ENCODE peak calls at places on chromosomes 1 and 21, in four cellular contexts. One of them, this sample, is unnamed.

GRCh38 chr1:226355679-226356583 is 47.0 kb upstream of the LIN9 start:
- DNase-seq in PC-9: no peak
- DNase-seq in astrocyte: no peak
- DNase-seq in PC-3: no peak
- DNase-seq in this sample: no peak

GRCh38 chr21:40255665-40256064 is 388.4 kb downstream of the PCP4 start:
- DNase-seq in PC-9: no peak
- DNase-seq in astrocyte: no peak
- DNase-seq in PC-3: no peak
- DNase-seq in this sample: no peak

GRCh38 chr1:50873458-50874187 is 86.4 kb downstream of the FAF1 start:
- DNase-seq in PC-9: peak; percentile 49
- DNase-seq in astrocyte: peak; percentile 61
- DNase-seq in PC-3: peak; percentile 89
- DNase-seq in this sample: peak; percentile 31

GRCh38 chr1:46396429-46397398 is 2.6 kb downstream of the FAAH start:
- DNase-seq in PC-9: no peak
- DNase-seq in astrocyte: no peak
- DNase-seq in PC-3: no peak
- DNase-seq in this sample: no peak

GRCh38 chr1:230715510-230715909 is 1.6 kb upstream of the AGT start:
- DNase-seq in PC-9: no peak
- DNase-seq in astrocyte: no peak
- DNase-seq in PC-3: no peak
- DNase-seq in this sample: no peak

GRCh38 chr1:114227059-114227458 is 73.4 kb upstream of the SYT6 start:
- DNase-seq in PC-9: no peak
- DNase-seq in astrocyte: no peak
- DNase-seq in PC-3: no peak
- DNase-seq in this sample: no peak

GRCh38 chr1:172778461-172779455 is 119.9 kb downstream of the FASLG start:
- DNase-seq in PC-9: no peak
- DNase-seq in astrocyte: no peak
- DNase-seq in PC-3: peak; percentile 52
- DNase-seq in this sample: no peak

GRCh38 chr1:21174638-21175323 is 1.9 kb downstream of the EIF4G3 start:
- DNase-seq in PC-9: peak; percentile 64
- DNase-seq in astrocyte: peak; percentile 83
- DNase-seq in PC-3: peak; percentile 27
- DNase-seq in this sample: peak; percentile 57

GRCh38 chr1:118481091-118481490 is 296.1 kb upstream of the SPAG17 start:
- DNase-seq in PC-9: no peak
- DNase-seq in astrocyte: no peak
- DNase-seq in PC-3: peak; percentile 3
- DNase-seq in this sample: no peak

DNA sequence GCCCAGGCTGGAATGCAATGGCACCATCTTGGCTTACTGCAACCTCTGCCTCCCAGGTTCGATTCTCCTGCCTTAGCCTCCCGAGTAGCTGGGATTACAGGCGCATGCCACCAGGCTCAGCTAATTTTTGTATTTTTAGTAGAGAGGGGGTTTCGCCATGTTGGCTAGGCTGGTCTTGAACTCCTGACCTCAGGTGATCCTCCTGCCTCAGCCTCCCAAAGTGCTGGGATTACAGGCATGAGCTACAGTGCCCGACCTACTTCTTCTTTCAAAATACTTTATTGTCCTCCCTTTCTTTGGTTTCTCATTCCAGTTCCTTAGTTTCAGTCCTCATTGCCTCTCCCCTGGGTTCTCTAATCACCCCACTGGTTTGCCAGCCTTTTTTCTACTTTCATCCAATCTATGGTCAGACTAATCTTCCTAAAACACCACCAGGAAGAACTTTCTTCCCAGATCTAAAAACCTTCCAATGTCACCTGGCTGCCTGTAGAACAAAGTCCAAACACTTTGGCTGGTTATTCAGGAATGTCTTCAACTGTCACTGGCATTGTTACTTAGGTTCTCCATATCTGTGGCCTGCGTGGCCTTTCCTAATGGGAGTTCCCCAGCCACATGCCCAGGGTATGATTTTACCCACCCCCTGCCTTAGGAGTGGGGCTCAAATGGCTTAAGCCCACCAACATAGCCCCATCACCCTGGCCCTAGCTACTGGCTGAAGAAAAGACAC is 29.0 kb upstream of the SLC30A1 start:
- DNase-seq in PC-9: no peak
- DNase-seq in astrocyte: no peak
- DNase-seq in PC-3: no peak
- DNase-seq in this sample: no peak
- H3K27ac ChIP-seq in PC-9: no peak overlapping the region
- H3K27ac ChIP-seq in astrocyte: no peak overlapping the region
- H3K27ac ChIP-seq in PC-3: no peak overlapping the region
- H3K27ac ChIP-seq in this sample: no peak overlapping the region

GRCh38 chr1:189510827-189511226 is 966.8 kb downstream of the BRINP3 start:
- DNase-seq in PC-9: no peak
- DNase-seq in astrocyte: no peak
- DNase-seq in PC-3: no peak
- DNase-seq in this sample: no peak
- H3K4me2 ChIP-seq in PC-9: no peak overlapping the region
- H3K4me2 ChIP-seq in astrocyte: no peak overlapping the region
- H3K4me2 ChIP-seq in PC-3: no peak overlapping the region
- H3K4me2 ChIP-seq in this sample: no peak overlapping the region

GRCh38 chr21:44911066-44911383 is 9.7 kb downstream of the ITGB2 start:
- DNase-seq in PC-9: no peak
- DNase-seq in astrocyte: no peak
- DNase-seq in PC-3: no peak
- DNase-seq in this sample: no peak

GRCh38 chr21:44908496-44908895 is 12.2 kb downstream of the ITGB2 start:
- DNase-seq in PC-9: no peak
- DNase-seq in astrocyte: no peak
- DNase-seq in PC-3: no peak
- DNase-seq in this sample: no peak

GRCh38 chr21:44910229-44911065 is 10.3 kb downstream of the ITGB2 start:
- DNase-seq in PC-9: no peak
- DNase-seq in astrocyte: no peak
- DNase-seq in PC-3: no peak
- DNase-seq in this sample: no peak

GRCh38 chr21:44908908-44909307 is 11.8 kb downstream of the ITGB2 start:
- DNase-seq in PC-9: no peak
- DNase-seq in astrocyte: no peak
- DNase-seq in PC-3: no peak
- DNase-seq in this sample: no peak

DNA sequence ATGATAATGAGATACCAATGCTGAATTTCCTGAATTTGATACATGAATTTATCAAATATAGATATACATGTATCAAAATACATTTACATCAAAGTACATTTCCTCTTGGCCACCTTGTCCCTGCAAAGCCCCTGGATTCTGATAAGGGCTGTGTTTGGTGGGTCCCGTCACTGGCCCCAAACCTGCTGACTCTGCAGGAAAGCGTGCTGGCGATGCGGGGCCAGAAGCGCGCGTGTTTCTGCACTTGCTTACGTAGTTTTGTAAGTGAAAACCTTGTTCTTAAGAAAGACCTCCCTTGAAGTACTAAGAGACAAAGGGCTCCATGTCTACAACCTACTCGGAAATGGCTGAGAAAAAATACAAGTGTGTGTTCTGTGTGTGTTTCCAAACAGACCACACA is 11.0 kb downstream of the ITGB2 start:
- DNase-seq in PC-9: no peak
- DNase-seq in astrocyte: no peak
- DNase-seq in PC-3: no peak
- DNase-seq in this sample: no peak
- H3K4me1 ChIP-seq in PC-9: peaks cover 41% of the 10 kb centered on the region
- H3K4me1 ChIP-seq in astrocyte: peaks cover 3% of the 10 kb centered on the region
- H3K4me1 ChIP-seq in PC-3: peaks cover 46% of the 10 kb centered on the region
- H3K4me1 ChIP-seq in this sample: peaks cover 17% of the 10 kb centered on the region

DNA sequence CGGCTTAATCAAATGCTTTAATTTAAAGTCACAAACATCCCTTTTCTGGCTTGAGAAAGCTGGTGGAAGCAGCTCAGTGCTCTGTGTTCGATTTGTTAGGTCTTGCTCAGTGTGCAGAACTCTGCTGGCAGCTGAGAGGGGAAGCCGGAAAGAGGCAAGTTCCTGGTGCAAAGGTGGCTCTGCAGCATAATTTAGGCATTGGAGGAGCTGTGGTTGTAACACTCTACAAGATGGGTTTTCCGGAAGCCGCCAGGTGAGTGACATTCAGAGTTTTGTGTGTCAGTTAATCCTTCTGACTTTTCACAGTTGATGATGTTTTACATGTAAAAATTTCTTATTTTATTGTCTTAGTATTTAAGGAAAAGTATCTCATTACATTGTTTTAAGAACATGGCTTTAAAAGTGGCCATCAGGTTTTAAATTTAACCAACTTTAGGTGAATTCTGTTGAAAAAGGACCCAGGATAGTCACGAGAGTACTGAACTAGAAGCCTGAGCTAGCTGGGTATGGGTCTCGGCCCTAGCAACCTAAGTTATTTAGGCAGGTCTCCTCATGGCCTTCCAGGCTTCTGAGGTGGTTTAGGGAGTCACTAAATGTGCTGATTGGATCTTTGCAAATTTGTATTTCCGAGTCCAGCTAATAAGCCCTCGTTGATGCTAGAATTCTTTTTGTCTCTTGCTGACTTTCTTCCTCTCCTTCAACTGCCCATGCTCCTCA is 47.1 kb upstream of the PODN start:
- DNase-seq in PC-9: peak; percentile 85
- DNase-seq in astrocyte: peak; percentile 94
- DNase-seq in PC-3: peak; percentile 92
- DNase-seq in this sample: peak; percentile 90
- H3K27ac ChIP-seq in PC-9: peak overlapping the region; percentile 31
- H3K27ac ChIP-seq in astrocyte: peak overlapping the region; percentile 30
- H3K27ac ChIP-seq in PC-3: peak overlapping the region; percentile 29
- H3K27ac ChIP-seq in this sample: peak overlapping the region; percentile 71

DNA sequence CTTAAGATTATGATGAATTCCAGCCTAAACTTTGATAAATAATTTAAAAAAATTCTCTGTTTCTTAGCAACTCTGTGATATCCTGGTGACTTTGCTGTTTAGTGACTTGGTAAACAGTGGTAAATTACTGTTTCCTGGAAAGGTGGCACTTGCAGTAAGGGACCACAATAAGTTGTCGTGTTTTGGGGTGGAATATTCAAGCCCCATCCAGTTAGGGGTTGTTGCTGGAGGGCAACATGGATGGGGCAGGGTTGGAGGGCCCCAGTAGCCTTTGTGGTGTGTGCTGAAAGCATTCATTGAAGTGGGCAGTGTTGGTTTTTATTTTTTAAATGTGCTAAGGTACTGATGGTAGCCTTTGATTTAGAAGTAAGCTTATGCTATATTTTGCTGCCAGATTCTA is 30.3 kb downstream of the PRDM2 start:
- DNase-seq in PC-9: no peak
- DNase-seq in astrocyte: no peak
- DNase-seq in PC-3: no peak
- DNase-seq in this sample: no peak
- H3K4me2 ChIP-seq in PC-9: no peak overlapping the region
- H3K4me2 ChIP-seq in astrocyte: no peak overlapping the region
- H3K4me2 ChIP-seq in PC-3: no peak overlapping the region
- H3K4me2 ChIP-seq in this sample: no peak overlapping the region

GRCh38 chr21:41687633-41688032 is 79.2 kb downstream of the RIPK4 start:
- DNase-seq in PC-9: peak; percentile 60
- DNase-seq in astrocyte: no peak
- DNase-seq in PC-3: peak; percentile 70
- DNase-seq in this sample: no peak

GRCh38 chr21:41683815-41684214 is 83.0 kb downstream of the RIPK4 start:
- DNase-seq in PC-9: peak; percentile 58
- DNase-seq in astrocyte: no peak
- DNase-seq in PC-3: no peak
- DNase-seq in this sample: no peak

GRCh38 chr21:41684381-41685245 is 82.2 kb downstream of the RIPK4 start:
- DNase-seq in PC-9: peak; percentile 92
- DNase-seq in astrocyte: peak; percentile 74
- DNase-seq in PC-3: peak; percentile 86
- DNase-seq in this sample: peak; percentile 72

GRCh38 chr21:41686664-41687063 is 80.2 kb downstream of the RIPK4 start:
- DNase-seq in PC-9: no peak
- DNase-seq in astrocyte: no peak
- DNase-seq in PC-3: no peak
- DNase-seq in this sample: no peak

DNA sequence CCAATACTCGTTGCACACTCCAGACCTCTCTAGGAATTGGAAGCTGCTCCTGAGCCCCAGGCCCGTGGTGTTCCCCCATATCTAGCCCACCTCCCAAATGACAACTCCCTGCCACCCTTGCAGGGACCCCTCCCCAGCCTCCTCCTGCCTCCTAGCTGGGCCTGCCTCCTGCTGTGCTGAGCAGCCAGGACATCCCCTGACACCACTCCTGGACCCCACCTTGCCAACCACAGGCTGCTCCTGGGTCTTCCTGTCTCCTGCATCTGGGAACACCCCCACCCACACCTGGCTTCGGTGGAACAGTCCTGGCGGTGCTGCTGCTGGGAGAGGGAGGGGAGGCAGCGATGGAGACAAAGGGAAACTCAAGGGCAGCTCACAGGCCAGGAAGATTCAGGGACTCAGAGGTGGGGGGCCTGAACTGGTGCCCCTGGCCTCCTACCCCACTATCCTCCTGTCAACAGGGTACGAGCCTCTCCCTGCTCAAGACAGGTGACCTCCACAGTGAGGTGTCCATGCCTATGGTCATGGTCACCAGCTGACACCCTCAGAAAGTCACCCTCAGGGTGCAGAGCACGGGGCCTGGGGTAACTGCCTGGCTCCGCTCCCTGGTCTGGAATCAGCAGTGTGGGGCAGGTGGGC is 81.2 kb downstream of the RIPK4 start:
- DNase-seq in PC-9: no peak
- DNase-seq in astrocyte: no peak
- DNase-seq in PC-3: no peak
- DNase-seq in this sample: no peak
- H3K4me1 ChIP-seq in PC-9: peaks cover 77% of the 10 kb centered on the region
- H3K4me1 ChIP-seq in astrocyte: peaks cover 14% of the 10 kb centered on the region
- H3K4me1 ChIP-seq in PC-3: peaks cover 78% of the 10 kb centered on the region
- H3K4me1 ChIP-seq in this sample: peaks cover 57% of the 10 kb centered on the region

DNA sequence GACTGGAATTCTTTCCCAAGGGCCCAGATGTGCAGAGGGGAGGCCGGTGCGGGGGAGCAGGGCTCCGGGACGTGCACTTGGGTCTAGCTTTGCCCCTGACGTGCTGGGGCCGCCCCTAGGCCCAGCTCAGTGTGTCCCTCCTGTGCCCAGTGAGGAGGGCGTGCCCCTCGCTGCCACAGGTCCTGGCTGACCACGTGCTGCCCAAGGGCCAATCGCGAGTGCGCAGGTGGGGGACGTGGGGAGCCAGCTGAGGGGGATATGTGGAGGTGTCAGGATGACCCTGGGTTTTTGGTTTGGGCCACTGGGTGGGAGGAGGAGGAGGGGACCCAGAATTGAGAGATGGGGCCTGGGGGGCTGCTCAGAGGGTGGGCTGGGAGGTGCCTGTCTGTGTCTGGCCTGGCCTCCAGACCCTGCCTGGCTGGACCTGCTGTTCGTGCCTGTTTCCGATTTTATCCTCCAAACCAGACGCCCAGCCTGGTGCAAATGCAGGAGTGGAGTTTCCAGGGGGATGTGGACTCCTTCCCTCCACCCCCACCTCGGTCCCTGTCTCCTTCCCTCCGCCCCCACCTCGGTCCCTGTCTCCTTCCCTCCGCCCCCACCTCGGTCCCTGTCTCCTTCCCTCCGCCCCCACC is 6.1 kb upstream of the RNF223 start:
- DNase-seq in PC-9: peak; percentile 76
- DNase-seq in astrocyte: no peak
- DNase-seq in PC-3: peak; percentile 78
- DNase-seq in this sample: no peak
- H3K27ac ChIP-seq in PC-9: peak overlapping the region; percentile 93
- H3K27ac ChIP-seq in astrocyte: no peak overlapping the region
- H3K27ac ChIP-seq in PC-3: peak overlapping the region; percentile 87
- H3K27ac ChIP-seq in this sample: no peak overlapping the region